ENCODE peak calls at places on chromosomes 12 and 14, in four cellular contexts. One of them, this sample, is unnamed.
A peak's percentile ranks its signal among the peaks of the same experiment; 100 is the strongest.

GRCh38 chr12:2669560-2669959 is 125.2 kb upstream of the FKBP4 start:
- DNase-seq in Caki2: no peak
- DNase-seq in mammary epithelial cell: no peak
- DNase-seq in left colon: no peak
- DNase-seq in this sample: no peak

GRCh38 chr12:27688671-27689070 is 7.6 kb upstream of the REP15 start:
- DNase-seq in Caki2: no peak
- DNase-seq in mammary epithelial cell: no peak
- DNase-seq in left colon: no peak
- DNase-seq in this sample: no peak

GRCh38 chr12:50050410-50051280 is 6.8 kb upstream of the ASIC1 start:
- DNase-seq in Caki2: no peak
- DNase-seq in mammary epithelial cell: no peak
- DNase-seq in left colon: peak; percentile 53
- DNase-seq in this sample: peak; percentile 90

GRCh38 chr12:71411635-71412034 is 28.0 kb upstream of the LGR5 start:
- DNase-seq in Caki2: no peak
- DNase-seq in mammary epithelial cell: no peak
- DNase-seq in left colon: no peak
- DNase-seq in this sample: no peak

GRCh38 chr12:1504304-1505150 is 89.9 kb downstream of the FBXL14 start:
- DNase-seq in Caki2: no peak
- DNase-seq in mammary epithelial cell: no peak
- DNase-seq in left colon: no peak
- DNase-seq in this sample: no peak

GRCh38 chr12:56995930-56996496 is 10.3 kb downstream of the ZBTB39 start:
- DNase-seq in Caki2: no peak
- DNase-seq in mammary epithelial cell: no peak
- DNase-seq in left colon: no peak
- DNase-seq in this sample: no peak

GRCh38 chr12:115166698-115167315 is 482.8 kb upstream of the TBX3 start:
- DNase-seq in Caki2: no peak
- DNase-seq in mammary epithelial cell: no peak
- DNase-seq in left colon: no peak
- DNase-seq in this sample: no peak

GRCh38 chr14:50941151-50941550 is 3.1 kb downstream of the PYGL start:
- DNase-seq in Caki2: no peak
- DNase-seq in mammary epithelial cell: peak; percentile 90
- DNase-seq in left colon: no peak
- DNase-seq in this sample: no peak

GRCh38 chr14:22471545-22472121 is 117.4 kb downstream of the DAD1 start:
- DNase-seq in Caki2: peak; percentile 3
- DNase-seq in mammary epithelial cell: peak; percentile 49
- DNase-seq in left colon: no peak
- DNase-seq in this sample: peak; percentile 92